ENCODE peak calls at places on chromosomes 4 and X, in nine cellular contexts. G is stomach, K is heart left ventricle, Y is Peyer's patch, S is GM12891, P is H54, B is gastrocnemius medialis, F is GM12878, A is lower leg skin. N is an unnamed sample.

GRCh38 chr4:176320340-176320975 is 692 bp downstream of the SPCS3 start:
- DNase-seq in G (peak; percentile 91), K (peak; percentile 94), Y (peak; percentile 89), S (peak; percentile 70), P (peak; percentile 39), B (peak; percentile 83), F (peak; percentile 48), A (peak; percentile 88), N (peak; percentile 95)

GRCh38 chr4:141134586-141134985 is 1.3 kb upstream of the RNF150 start:
- DNase-seq in G (no peak), K (no peak), Y (no peak), S (no peak), P (no peak), B (no peak), F (no peak), A (no peak), N (no peak)

GRCh38 chr4:141501931-141502330 is 134.5 kb upstream of the IL15 start:
- DNase-seq in G (no peak), K (no peak), Y (no peak), S (no peak), P (no peak), B (no peak), F (no peak), A (no peak), N (no peak)

GRCh38 chr4:16123356-16124084 is 39.7 kb upstream of the PROM1 start:
- DNase-seq in G (peak; percentile 39), K (no peak), Y (no peak), S (no peak), P (no peak), B (no peak), F (no peak), A (no peak), N (no peak)

GRCh38 chr4:130814896-130815295 is 1718.9 kb downstream of the C4orf33 start:
- DNase-seq in G (no peak), K (no peak), Y (no peak), S (no peak), P (no peak), B (no peak), F (no peak), A (no peak), N (no peak)

GRCh38 chrX:56314334-56314733 is 82.2 kb downstream of the KLF8 start:
- DNase-seq in G (no peak), K (no peak), Y (no peak), S (no peak), P (no peak), B (no peak), F (no peak), A (no peak), N (no peak)

GRCh38 chr4:148782284-148782683 is 340.1 kb upstream of the NR3C2 start:
- DNase-seq in G (peak; percentile 31), K (no peak), Y (no peak), S (no peak), P (no peak), B (no peak), F (no peak), A (no peak), N (no peak)

GRCh38 chr4:14877246-14878220 is 124.7 kb upstream of the CPEB2 start:
- DNase-seq in G (peak; percentile 56), K (peak; percentile 31), Y (no peak), S (no peak), P (no peak), B (no peak), F (no peak), A (no peak), N (no peak)

GRCh38 chrX:40154853-40155616 is 57.3 kb upstream of the BCOR start:
- DNase-seq in G (peak; percentile 81), K (peak; percentile 87), Y (no peak), S (no peak), P (no peak), B (peak; percentile 79), F (no peak), A (peak; percentile 51), N (peak; percentile 92)

GRCh38 chrX:109660756-109661155 is 35.8 kb upstream of the KCNE5 start:
- DNase-seq in G (no peak), K (no peak), Y (no peak), S (no peak), P (no peak), B (no peak), F (no peak), A (no peak), N (no peak)

GRCh38 chr4:86670739-86671138 is 76.6 kb downstream of the PTPN13 start:
- DNase-seq in G (no peak), K (no peak), Y (no peak), S (no peak), P (no peak), B (no peak), F (no peak), A (no peak), N (no peak)

GRCh38 chr4:113555868-113556267 is 205.7 kb downstream of the CAMK2D start:
- DNase-seq in G (no peak), K (peak; percentile 68), Y (no peak), S (no peak), P (no peak), B (no peak), F (no peak), A (no peak), N (no peak)

GRCh38 chr4:153265311-153266047 is 61.2 kb downstream of the TRIM2 start:
- DNase-seq in G (no peak), K (no peak), Y (no peak), S (no peak), P (no peak), B (no peak), F (no peak), A (no peak), N (peak; percentile 12)

GRCh38 chr4:39812500-39812899 is 114.6 kb downstream of the UBE2K start:
- DNase-seq in G (no peak), K (no peak), Y (no peak), S (no peak), P (no peak), B (no peak), F (no peak), A (no peak), N (no peak)

GRCh38 chr4:1344696-1345095 is 2.3 kb upstream of the UVSSA start:
- DNase-seq in G (no peak), K (peak; percentile 15), Y (no peak), S (no peak), P (no peak), B (no peak), F (no peak), A (no peak), N (no peak)

GRCh38 chr4:1346781-1347409 is at the start of gene UVSSA:
- DNase-seq in G (peak; percentile 100), K (peak; percentile 100), Y (peak; percentile 100), S (peak; percentile 100), P (peak; percentile 99), B (peak; percentile 100), F (peak; percentile 97), A (peak; percentile 100), N (peak; percentile 100)

GRCh38 chr4:1348014-1348513 is 1.1 kb downstream of the UVSSA start:
- DNase-seq in G (no peak), K (no peak), Y (no peak), S (no peak), P (no peak), B (no peak), F (no peak), A (no peak), N (no peak)

GRCh38 chr4:1347410-1347864 is 429 bp downstream of the UVSSA start:
- DNase-seq in G (peak; percentile 72), K (peak; percentile 85), Y (peak; percentile 82), S (peak; percentile 76), P (peak; percentile 62), B (peak; percentile 61), F (no peak), A (peak; percentile 69), N (peak; percentile 93)

GRCh38 chr4:1345905-1346780 is 865 bp upstream of the UVSSA start:
- DNase-seq in G (peak; percentile 42), K (peak; percentile 78), Y (peak; percentile 66), S (peak; percentile 65), P (peak; percentile 37), B (peak; percentile 48), F (no peak), A (peak; percentile 27), N (no peak)
- TF ChIP-seq POLR2A in G (no peak), K (no peak), Y (no peak), S (no peak), P (no peak), B (no peak), F (peak; percentile 61), A (no peak), N (no peak)

GRCh38 chr4:158671665-158671914 is at the start of gene C4orf46:
- DNase-seq in G (no peak), K (no peak), Y (no peak), S (no peak), P (no peak), B (no peak), F (no peak), A (no peak), N (peak; percentile 92)
- TF ChIP-seq POLR2A in G (no peak), K (no peak), Y (no peak), S (no peak), P (peak; percentile 34), B (no peak), F (no peak), A (no peak), N (no peak)

GRCh38 chrX:16870095-16870860 is at the start of gene RBBP7:
- DNase-seq in G (peak; percentile 91), K (peak; percentile 96), Y (peak; percentile 92), S (peak; percentile 51), P (peak; percentile 38), B (peak; percentile 89), F (peak; percentile 57), A (peak; percentile 81), N (peak; percentile 93)
- TF ChIP-seq POLR2A in G (no peak), K (no peak), Y (peak; percentile 60), S (peak; percentile 43), P (peak; percentile 68), B (peak; percentile 88), F (peak; percentile 84), A (no peak), N (peak; percentile 80)

DNA sequence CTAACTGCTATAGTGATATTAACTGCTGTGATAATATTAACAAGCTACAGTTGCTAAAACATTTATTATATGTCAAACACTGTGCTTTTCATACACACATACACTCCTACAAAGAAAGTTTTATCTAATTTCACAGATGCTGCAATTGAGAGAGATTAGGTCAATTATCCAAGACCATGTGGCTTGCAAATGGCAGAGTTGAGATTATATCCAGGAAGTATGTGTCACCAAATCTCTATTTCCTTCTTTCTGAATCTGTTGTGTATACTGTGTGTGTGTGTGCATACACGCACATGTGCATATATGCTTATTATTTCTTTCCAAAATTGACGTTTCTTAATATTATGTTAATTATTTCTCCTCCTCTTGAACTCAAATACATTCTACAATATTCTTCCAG is 775.9 kb upstream of the FTHL17 start:
- DNase-seq in G (no peak), K (no peak), Y (no peak), S (no peak), P (no peak), B (no peak), F (no peak), A (no peak), N (no peak)
- TF ChIP-seq POLR2A in G (no peak), K (no peak), Y (no peak), S (no peak), P (no peak), B (no peak), F (no peak), A (no peak), N (no peak)

N was measured in esophagus muscularis mucosa.